ENCODE peak calls at places on chromosome 12, in five cellular contexts. A, L, G, I and U are unnamed samples.

GRCh38 chr12:58346032-58346632 is 404.8 kb downstream of the ATP23 start:
- DNase-seq in A (no peak), G (peak), I (peak), L (peak), U (no peak)

GRCh38 chr12:44972746-44973421 is 78.0 kb downstream of the DBX2 start:
- DNase-seq in I (no peak), L (peak), A (peak), G (no peak), U (no peak)

GRCh38 chr12:106106892-106107291 is 31.9 kb downstream of the NUAK1 start:
- DNase-seq in I (peak), G (no peak), L (peak), A (no peak), U (no peak)

GRCh38 chr12:65368071-65368470 is 89.6 kb downstream of the MSRB3 start:
- DNase-seq in G (no peak), A (no peak), L (peak), I (no peak), U (no peak)

GRCh38 chr12:85147331-85147730 is 111.2 kb downstream of the LRRIQ1 start:
- DNase-seq in I (no peak), L (peak), G (no peak), A (no peak), U (no peak)

GRCh38 chr12:102883204-102883799 is 33.7 kb downstream of the PAH start:
- DNase-seq in I (peak), L (peak), A (peak), G (peak), U (no peak)

GRCh38 chr12:116233669-116234068 is 43.8 kb downstream of the MED13L start:
- DNase-seq in A (no peak), G (no peak), I (peak), L (no peak), U (no peak)

GRCh38 chr12:108691995-108692808 is 39.1 kb downstream of the CORO1C start:
- DNase-seq in G (no peak), L (peak), A (no peak), I (peak), U (peak)

GRCh38 chr12:52224154-52224553 is 8.9 kb upstream of the KRT7 start:
- DNase-seq in A (no peak), I (no peak), L (no peak), G (no peak), U (no peak)

GRCh38 chr12:130424858-130425697 is 87.4 kb downstream of the PIWIL1 start:
- DNase-seq in L (no peak), I (no peak), A (no peak), G (no peak), U (no peak)

GRCh38 chr12:88242161-88242925 is 100.2 kb downstream of the TMTC3 start:
- DNase-seq in G (no peak), A (peak), L (no peak), I (peak), U (no peak)

GRCh38 chr12:75364918-75365317 is 26.0 kb upstream of the GLIPR1L2 start:
- DNase-seq in A (no peak), I (no peak), G (no peak), L (peak), U (no peak)

GRCh38 chr12:105285378-105285777 is 45.1 kb upstream of the C12orf75 start:
- DNase-seq in I (no peak), L (no peak), A (no peak), G (no peak), U (no peak)

GRCh38 chr12:115619889-115620288 is 657.6 kb downstream of the MED13L start:
- DNase-seq in G (no peak), L (peak), I (no peak), A (no peak), U (no peak)